ENCODE peak calls at places on chromosomes 12 and 14, in five cellular contexts. J is left ventricle myocardium inferior, A is Caco-2, W is tibial nerve, U is stomach. R is an unnamed sample. For H3K27me3, the result is how much of the 10 kb centered on the place peaks cover.

GRCh38 chr12:122062832-122063690 is 15.5 kb upstream of the MLXIP start:
- DNase-seq in W (no peak), J (peak), A (peak), U (peak), R (no peak)

GRCh38 chr14:34113051-34113511 is 162.2 kb upstream of the EGLN3 start:
- DNase-seq in A (peak), W (no peak), J (no peak), U (no peak), R (no peak)

GRCh38 chr14:92135269-92135668 is 13.5 kb downstream of the CPSF2 start:
- DNase-seq in A (no peak), J (no peak), U (no peak), W (no peak), R (no peak)

GRCh38 chr12:95458761-95459160 is 15.2 kb upstream of the METAP2 start:
- DNase-seq in A (no peak), J (no peak), W (no peak), U (no peak), R (no peak)

GRCh38 chr12:27534060-27534764 is 10.2 kb downstream of the PPFIBP1 start:
- DNase-seq in U (no peak), W (no peak), J (no peak), A (no peak), R (no peak)

GRCh38 chr14:20631023-20631820 is 10.3 kb downstream of the OR6S1 start:
- DNase-seq in J (no peak), A (peak), U (peak), W (no peak), R (no peak)

GRCh38 chr12:78034025-78034424 is 203.3 kb downstream of the NAV3 start:
- DNase-seq in W (no peak), A (no peak), U (no peak), J (no peak), R (no peak)

GRCh38 chr12:93427779-93428564 is 13.8 kb downstream of the UBE2N start:
- DNase-seq in A (no peak), W (no peak), U (no peak), J (no peak), R (no peak)

GRCh38 chr12:24903305-24904088 is 45.4 kb downstream of the BCAT1 start:
- DNase-seq in A (no peak), J (no peak), U (no peak), W (no peak), R (no peak)

GRCh38 chr12:25271486-25272098 is 20.9 kb upstream of the KRAS start:
- DNase-seq in W (no peak), U (no peak), A (no peak), J (no peak), R (no peak)

GRCh38 chr14:99274346-99275221 is 2.6 kb upstream of the BCL11B start:
- DNase-seq in A (peak), U (peak), W (no peak), J (peak), R (no peak)

GRCh38 chr12:47610847-47611246 is 95.0 kb downstream of the RPAP3 start:
- DNase-seq in W (no peak), J (no peak), A (no peak), U (no peak), R (no peak)

GRCh38 chr14:90354551-90355298 is 23.0 kb upstream of the NRDE2 start:
- DNase-seq in U (no peak), A (no peak), J (no peak), W (no peak), R (no peak)

GRCh38 chr14:91369628-91370445 is 47.8 kb downstream of the CCDC88C start:
- DNase-seq in W (no peak), A (no peak), U (no peak), J (no peak), R (no peak)

GRCh38 chr14:42214981-42215491 is 608.4 kb downstream of the LRFN5 start:
- DNase-seq in W (no peak), U (no peak), J (no peak), A (no peak), R (no peak)

GRCh38 chr12:104790296-104791125 is 167.6 kb downstream of the SLC41A2 start:
- DNase-seq in U (peak), W (no peak), A (peak), J (peak), R (no peak)

GRCh38 chr12:71134405-71134804 is 23.4 kb downstream of the TSPAN8 start:
- DNase-seq in J (no peak), U (no peak), W (no peak), A (no peak), R (no peak)

GRCh38 chr12:121799175-121799841 is 4.5 kb upstream of the SETD1B start:
- DNase-seq in A (peak), W (peak), U (peak), J (peak), R (peak)

GRCh38 chr12:114397978-114398881 is 7.7 kb downstream of the TBX5 start:
- DNase-seq in A (no peak), W (no peak), U (no peak), J (no peak), R (no peak)

GRCh38 chr14:103488071-103488470 is 34.6 kb downstream of the CKB start:
- DNase-seq in A (no peak), U (no peak), W (no peak), J (no peak), R (no peak)

GRCh38 chr14:92575061-92575772 is 61.6 kb downstream of the RIN3 start:
- DNase-seq in W (no peak), A (no peak), U (no peak), J (no peak), R (no peak)

GRCh38 chr14:101654051-101654450 is 92.8 kb downstream of the DIO3 start:
- DNase-seq in W (no peak), A (no peak), J (no peak), U (no peak), R (no peak)

GRCh38 chr12:123024819-123025391 is 44.4 kb downstream of the ARL6IP4 start:
- DNase-seq in U (no peak), W (no peak), J (no peak), A (no peak), R (no peak)

GRCh38 chr14:72479471-72479931 is 414.4 kb downstream of the DPF3 start:
- DNase-seq in J (no peak), U (no peak), W (no peak), A (no peak), R (no peak)

GRCh38 chr12:112950701-112951100 is 12.4 kb downstream of the OAS3 start:
- DNase-seq in U (no peak), W (no peak), A (no peak), J (no peak), R (no peak)

GRCh38 chr14:58107947-58108552 is 44.0 kb downstream of the ARMH4 start:
- DNase-seq in U (no peak), A (no peak), W (no peak), J (no peak), R (no peak)

GRCh38 chr12:24256636-24257150 is 307.2 kb upstream of the SOX5 start:
- DNase-seq in J (no peak), W (no peak), A (no peak), U (no peak), R (no peak)

GRCh38 chr14:24670594-24670993 is 36.6 kb upstream of the GZMB start:
- DNase-seq in A (no peak), W (no peak), U (no peak), J (no peak), R (no peak)

GRCh38 chr12:49548822-49549648 is 10.2 kb downstream of the KCNH3 start:
- DNase-seq in U (peak), J (no peak), W (no peak), A (no peak), R (no peak)

GRCh38 chr12:101038289-101038871 is 171.7 kb downstream of the SLC5A8 start:
- DNase-seq in A (no peak), J (no peak), U (no peak), W (no peak), R (no peak)

GRCh38 chr12:53938276-53939140 is at the start of gene HOXC13:
- DNase-seq in J (no peak), W (no peak), A (peak), U (no peak), R (no peak)

GRCh38 chr14:48747683-48748082 is 838.5 kb downstream of the RPS29 start:
- DNase-seq in A (no peak), J (no peak), W (no peak), U (no peak), R (no peak)

GRCh38 chr14:37601849-37602248 is 6.4 kb downstream of the TTC6 start:
- DNase-seq in W (no peak), U (no peak), J (no peak), A (no peak), R (no peak)

GRCh38 chr14:37599527-37600368 is 4.3 kb downstream of the TTC6 start:
- DNase-seq in A (no peak), W (no peak), U (no peak), J (no peak), R (no peak)

GRCh38 chr14:37603688-37604251 is 8.3 kb downstream of the TTC6 start:
- DNase-seq in A (no peak), W (no peak), U (no peak), J (no peak), R (no peak)

GRCh38 chr14:37600880-37601741 is 5.7 kb downstream of the TTC6 start:
- DNase-seq in W (no peak), U (peak), A (no peak), J (no peak), R (no peak)

DNA sequence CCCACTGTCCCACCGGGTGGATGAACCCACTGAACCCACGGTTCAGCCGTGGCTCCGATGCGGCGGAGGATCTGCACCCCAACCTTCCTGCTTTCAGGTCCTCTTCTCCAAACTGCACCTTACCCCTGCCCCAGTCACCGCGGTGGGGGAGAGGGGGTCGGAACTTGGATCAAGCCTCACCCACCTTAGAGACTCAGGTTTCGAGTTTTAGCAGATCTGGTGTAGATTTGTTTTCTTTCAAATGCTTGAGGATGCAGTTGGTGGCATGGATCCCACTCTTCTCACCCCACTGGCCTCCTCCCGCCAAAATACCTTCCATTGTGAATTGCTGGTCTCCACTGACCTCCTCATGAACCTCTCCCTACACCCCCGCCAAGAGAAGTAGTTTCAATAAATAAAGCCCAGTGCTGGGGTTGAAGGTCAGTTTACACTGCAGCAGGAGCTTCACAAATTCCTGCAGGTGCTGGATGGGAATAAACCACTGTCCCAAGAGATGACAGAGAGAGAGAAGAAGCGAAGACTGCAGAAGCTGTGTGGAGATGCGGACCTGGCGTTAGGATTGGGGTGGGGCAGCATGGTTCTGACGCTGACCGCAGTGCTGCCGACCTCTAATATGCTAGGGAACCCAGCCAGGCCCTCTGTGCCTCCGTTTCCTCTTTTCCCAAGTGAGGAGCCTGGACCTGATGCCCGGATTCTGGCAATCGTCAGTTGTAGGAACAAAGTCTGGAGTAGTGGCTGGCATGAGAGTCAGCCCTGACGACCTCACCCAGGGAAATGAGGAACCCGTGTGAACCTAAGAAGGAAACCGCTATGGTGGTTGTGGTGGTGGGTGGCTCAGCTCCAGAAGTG is 7.4 kb downstream of the TTC6 start:
- DNase-seq in A (peak), J (no peak), U (no peak), W (no peak), R (no peak)
- H3K4me3 ChIP-seq in A (no peak), J (no peak), U (no peak), W (no peak), R (no peak)

GRCh38 chr14:106843376-106843775 is 1317.0 kb downstream of the TMEM121 start:
- DNase-seq in A (no peak), W (no peak), J (no peak), U (no peak), R (no peak)
- TF ChIP-seq CTCF in A (no peak), W (no peak), J (no peak), U (no peak), R (no peak)

DNA sequence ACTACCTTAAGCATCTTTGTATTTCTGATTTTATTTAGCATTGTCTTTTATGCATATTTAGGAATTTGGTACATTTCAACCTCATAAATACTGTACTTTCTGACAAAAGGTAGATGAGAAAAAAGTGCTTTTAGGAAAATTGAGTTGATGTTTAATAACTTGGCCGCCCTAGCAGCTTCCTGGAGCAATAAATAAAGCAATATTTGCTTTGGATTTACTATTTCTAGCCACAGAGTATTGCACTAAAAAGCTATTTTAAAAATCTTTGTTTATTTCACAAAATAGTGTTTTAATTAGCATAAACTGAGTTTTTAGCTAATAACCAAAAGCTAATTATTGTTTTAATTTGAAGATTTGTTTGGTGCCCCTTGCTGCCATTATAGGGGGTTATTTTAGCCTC is 9.5 kb downstream of the PAPOLA start:
- DNase-seq in W (no peak), J (no peak), A (no peak), U (no peak), R (no peak)
- H3K27me3 ChIP-seq in W (under half), J (under half), A (under half), U (under half), R (under half)

DNA sequence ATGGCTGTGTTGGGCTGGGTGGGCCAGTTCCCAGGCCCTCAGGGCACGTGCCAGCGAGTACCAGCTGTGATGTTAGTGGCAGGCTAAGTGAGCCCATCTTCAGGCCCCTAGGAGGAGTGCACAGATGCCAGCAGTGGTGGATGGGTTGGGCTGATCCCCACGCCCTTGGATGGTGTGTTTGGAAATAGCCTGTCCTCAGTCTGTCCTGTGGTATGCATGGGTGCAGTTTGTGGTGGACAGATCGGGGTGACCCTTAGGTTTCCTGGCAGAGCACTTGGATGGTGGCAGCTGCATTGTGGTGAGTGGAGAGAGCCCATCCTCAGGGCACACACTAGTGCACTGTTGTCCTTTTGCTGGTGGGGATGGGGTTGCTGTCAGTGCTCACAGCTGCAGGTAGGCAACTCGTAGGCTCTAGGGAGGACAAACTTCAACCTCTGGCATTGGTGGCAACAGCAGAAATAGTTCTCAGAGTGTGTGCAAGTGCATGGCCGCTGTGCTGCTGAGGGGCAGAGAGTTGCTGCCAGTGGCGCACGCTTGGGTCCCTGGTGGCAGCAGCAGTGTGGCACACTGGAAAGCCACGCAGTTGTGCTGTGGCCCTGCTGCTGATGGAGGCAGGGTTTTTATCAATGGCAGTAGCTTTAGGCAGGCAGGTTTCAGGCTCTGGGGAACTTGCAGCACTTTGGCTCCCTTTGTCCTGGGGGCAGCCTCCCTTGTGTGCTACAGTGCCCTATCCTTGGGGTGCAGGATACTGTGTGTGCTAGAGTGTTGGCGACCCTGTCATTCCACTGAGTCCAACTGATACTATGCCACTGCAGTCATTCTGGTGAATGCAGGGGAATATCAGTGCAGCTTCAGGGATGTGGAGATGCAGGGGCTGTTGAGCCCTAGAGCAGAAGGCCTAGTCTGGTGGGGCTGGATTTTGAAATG is 65.5 kb downstream of the FBXO33 start:
- DNase-seq in U (no peak), A (no peak), W (no peak), J (no peak), R (no peak)
- H3K4me3 ChIP-seq in U (no peak), A (no peak), W (no peak), J (no peak), R (no peak)

R was measured in thoracic aorta.